ENCODE peak calls at places on chromosome 4, in ten cellular contexts. Q, P, U, Y, I, E, S, D, T and O are unnamed samples.

GRCh38 chr4:82864336-82865001 is 26.5 kb downstream of the SEC31A start:
- DNase-seq in P (no peak), E (no peak), Q (no peak), D (no peak), Y (no peak), U (no peak), I (no peak), S (no peak), T (no peak), O (no peak)

GRCh38 chr4:183449193-183449888 is 4.9 kb downstream of the CDKN2AIP start:
- DNase-seq in U (no peak), P (peak; percentile 86), Y (no peak), I (no peak), E (no peak), Q (no peak), S (no peak), D (no peak), T (no peak), O (no peak)

GRCh38 chr4:128519163-128519810 is 231.7 kb upstream of the PGRMC2 start:
- DNase-seq in T (no peak), U (no peak), P (peak; percentile 62), Y (no peak), D (no peak), E (no peak), I (no peak), Q (no peak), S (no peak), O (no peak)

GRCh38 chr4:110480031-110480549 is 4.1 kb downstream of the ENPEP start:
- DNase-seq in I (no peak), P (peak; percentile 95), E (peak; percentile 35), S (no peak), T (no peak), Y (no peak), Q (no peak), D (no peak), U (no peak), O (no peak)

GRCh38 chr4:55440786-55441185 is 45.0 kb downstream of the TMEM165 start:
- DNase-seq in D (no peak), Y (no peak), Q (no peak), U (no peak), I (no peak), T (no peak), P (no peak), E (no peak), S (no peak), O (no peak)

GRCh38 chr4:42167709-42168108 is 15.3 kb upstream of the BEND4 start:
- DNase-seq in Y (peak; percentile 41), E (no peak), S (no peak), T (no peak), D (no peak), U (no peak), Q (no peak), I (no peak), P (no peak), O (no peak)

GRCh38 chr4:6200011-6200921 is at the start of gene JAKMIP1:
- DNase-seq in U (peak; percentile 77), D (peak; percentile 100), P (peak; percentile 37), T (no peak), S (peak; percentile 96), Q (peak; percentile 62), Y (peak; percentile 95), E (peak; percentile 80), I (peak; percentile 85), O (peak; percentile 87)

GRCh38 chr4:105641876-105642275 is 66.6 kb downstream of the INTS12 start:
- DNase-seq in T (no peak), D (no peak), U (no peak), I (no peak), Q (no peak), Y (no peak), P (no peak), S (no peak), E (no peak), O (no peak)

GRCh38 chr4:2937986-2938385 is 25.2 kb downstream of the NOP14 start:
- DNase-seq in E (no peak), T (no peak), P (no peak), Q (no peak), U (no peak), S (no peak), I (no peak), D (no peak), Y (no peak), O (no peak)

GRCh38 chr4:147591048-147591577 is 26.1 kb upstream of the TMEM184C start:
- DNase-seq in Q (no peak), E (no peak), D (no peak), P (peak; percentile 39), U (no peak), I (no peak), Y (no peak), S (no peak), T (no peak), O (no peak)

GRCh38 chr4:54213812-54214211 is 15.3 kb upstream of the PDGFRA start:
- DNase-seq in D (no peak), Y (no peak), U (no peak), E (no peak), S (no peak), P (peak; percentile 79), I (no peak), Q (no peak), T (no peak), O (peak; percentile 53)

GRCh38 chr4:174450051-174450450 is 72.2 kb downstream of the HPGD start:
- DNase-seq in I (no peak), S (no peak), E (no peak), P (no peak), U (no peak), T (no peak), D (no peak), Y (no peak), Q (no peak), O (no peak)

GRCh38 chr4:15682790-15683495 is 1.3 kb downstream of the FAM200B start:
- DNase-seq in S (no peak), T (no peak), D (no peak), Q (no peak), P (peak; percentile 59), U (no peak), Y (no peak), I (no peak), E (no peak), O (no peak)

GRCh38 chr4:147041376-147041775 is 95.7 kb upstream of the TTC29 start:
- DNase-seq in Q (no peak), P (no peak), S (no peak), E (no peak), Y (no peak), D (no peak), I (no peak), T (no peak), U (no peak), O (no peak)

GRCh38 chr4:7598939-7599790 is 164.4 kb upstream of the PSAPL1 start:
- DNase-seq in E (no peak), U (no peak), T (no peak), P (no peak), I (no peak), D (no peak), Q (no peak), Y (no peak), S (no peak), O (no peak)

GRCh38 chr4:76703123-76703490 is 194.8 kb downstream of the SOWAHB start:
- DNase-seq in D (no peak), U (no peak), P (no peak), I (no peak), E (no peak), S (no peak), Q (no peak), Y (no peak), T (no peak), O (no peak)

GRCh38 chr4:54281060-54281781 is 52.1 kb downstream of the PDGFRA start:
- DNase-seq in E (peak; percentile 11), U (no peak), I (peak; percentile 85), S (no peak), P (peak; percentile 93), Y (no peak), D (no peak), Q (no peak), T (no peak), O (peak; percentile 92)

GRCh38 chr4:152360045-152360410 is 175.9 kb downstream of the FBXW7 start:
- DNase-seq in Q (no peak), E (no peak), S (no peak), P (peak; percentile 39), T (no peak), I (no peak), U (no peak), D (no peak), Y (no peak), O (no peak)

GRCh38 chr4:175451238-175451965 is 360.7 kb downstream of the GPM6A start:
- DNase-seq in D (no peak), E (no peak), P (no peak), T (no peak), Y (no peak), U (no peak), Q (no peak), I (no peak), S (no peak), O (no peak)

GRCh38 chr4:16952462-16952871 is 54.0 kb upstream of the LDB2 start:
- DNase-seq in Y (no peak), D (no peak), E (no peak), Q (no peak), U (no peak), P (no peak), I (no peak), S (no peak), T (no peak), O (no peak)

GRCh38 chr4:95165926-95166524 is 382.7 kb downstream of the UNC5C start:
- DNase-seq in I (peak; percentile 48), S (no peak), E (peak; percentile 89), P (peak; percentile 87), U (no peak), T (no peak), D (peak; percentile 47), Y (peak; percentile 30), Q (peak; percentile 29), O (no peak)

GRCh38 chr4:165663411-165663810 is 209.6 kb upstream of the TLL1 start:
- DNase-seq in Y (no peak), I (no peak), E (no peak), T (no peak), U (no peak), S (no peak), P (peak; percentile 54), D (no peak), Q (no peak), O (no peak)

GRCh38 chr4:144906181-144906895 is 191.7 kb downstream of the ANAPC10 start:
- DNase-seq in I (no peak), D (no peak), T (no peak), S (no peak), Q (no peak), Y (no peak), U (no peak), E (no peak), P (peak; percentile 40), O (no peak)

GRCh38 chr4:7512428-7512827 is 77.7 kb upstream of the PSAPL1 start:
- DNase-seq in Q (no peak), E (no peak), P (no peak), T (no peak), Y (no peak), S (no peak), D (peak; percentile 82), I (no peak), U (no peak), O (no peak)

GRCh38 chr4:5448286-5448685 is 260.1 kb downstream of the EVC2 start:
- DNase-seq in D (no peak), I (no peak), U (no peak), T (no peak), S (no peak), Y (no peak), Q (no peak), E (no peak), P (no peak), O (no peak)

GRCh38 chr4:38100474-38101255 is 140.5 kb downstream of the PTTG2 start:
- DNase-seq in T (no peak), S (no peak), Q (no peak), D (no peak), Y (no peak), I (no peak), U (no peak), P (no peak), E (no peak), O (no peak)

GRCh38 chr4:147777456-147778091 is 45.7 kb downstream of the ARHGAP10 start:
- DNase-seq in U (no peak), Q (no peak), E (no peak), P (peak; percentile 36), T (no peak), S (no peak), Y (no peak), I (no peak), D (no peak), O (no peak)

GRCh38 chr4:169398294-169398693 is 127.5 kb upstream of the SH3RF1 start:
- DNase-seq in S (no peak), U (no peak), D (no peak), E (no peak), T (no peak), I (no peak), Y (no peak), P (peak; percentile 84), Q (no peak), O (no peak)